ENCODE peak calls at places on chromosomes 6 and 20, in seven cellular contexts. One of them, this sample, is unnamed.

GRCh38 chr20:48400009-48400408 is 427.8 kb downstream of the PREX1 start:
- DNase-seq in body of pancreas: no peak
- DNase-seq in heart right ventricle: no peak
- DNase-seq in mesenchymal stem cell: no peak
- DNase-seq in tibial artery: no peak
- DNase-seq in A549: no peak
- DNase-seq in left ventricle myocardium inferior: no peak
- DNase-seq in this sample: no peak

GRCh38 chr20:59772931-59773913 is 160.2 kb downstream of the SYCP2 start:
- DNase-seq in body of pancreas: no peak
- DNase-seq in heart right ventricle: no peak
- DNase-seq in mesenchymal stem cell: no peak
- DNase-seq in tibial artery: peak; percentile 60
- DNase-seq in A549: no peak
- DNase-seq in left ventricle myocardium inferior: no peak
- DNase-seq in this sample: no peak

GRCh38 chr6:29680904-29681303 is at the start of gene ZFP57:
- DNase-seq in body of pancreas: no peak
- DNase-seq in heart right ventricle: no peak
- DNase-seq in mesenchymal stem cell: no peak
- DNase-seq in tibial artery: no peak
- DNase-seq in A549: no peak
- DNase-seq in left ventricle myocardium inferior: no peak
- DNase-seq in this sample: no peak

GRCh38 chr6:136788069-136788902 is 4.0 kb downstream of the MAP3K5 start:
- DNase-seq in body of pancreas: no peak
- DNase-seq in heart right ventricle: no peak
- DNase-seq in mesenchymal stem cell: peak; percentile 93
- DNase-seq in tibial artery: no peak
- DNase-seq in A549: no peak
- DNase-seq in left ventricle myocardium inferior: no peak
- DNase-seq in this sample: no peak

GRCh38 chr6:125858427-125859320 is 67.9 kb downstream of the NCOA7 start:
- DNase-seq in body of pancreas: peak; percentile 56
- DNase-seq in heart right ventricle: no peak
- DNase-seq in mesenchymal stem cell: peak; percentile 83
- DNase-seq in tibial artery: no peak
- DNase-seq in A549: peak; percentile 83
- DNase-seq in left ventricle myocardium inferior: no peak
- DNase-seq in this sample: peak; percentile 49

GRCh38 chr6:56798163-56798562 is 155.5 kb upstream of the DST start:
- DNase-seq in body of pancreas: no peak
- DNase-seq in heart right ventricle: no peak
- DNase-seq in mesenchymal stem cell: peak; percentile 95
- DNase-seq in tibial artery: no peak
- DNase-seq in A549: no peak
- DNase-seq in left ventricle myocardium inferior: no peak
- DNase-seq in this sample: no peak

GRCh38 chr20:45406260-45407066 is 1.6 kb upstream of the DBNDD2 start:
- DNase-seq in body of pancreas: peak; percentile 71
- DNase-seq in heart right ventricle: peak; percentile 91
- DNase-seq in mesenchymal stem cell: peak; percentile 36
- DNase-seq in tibial artery: peak; percentile 94
- DNase-seq in A549: peak; percentile 25
- DNase-seq in left ventricle myocardium inferior: peak; percentile 87
- DNase-seq in this sample: peak; percentile 57

GRCh38 chr6:156832166-156832743 is 55.1 kb downstream of the ARID1B start:
- DNase-seq in body of pancreas: peak; percentile 59
- DNase-seq in heart right ventricle: no peak
- DNase-seq in mesenchymal stem cell: peak; percentile 49
- DNase-seq in tibial artery: no peak
- DNase-seq in A549: peak; percentile 50
- DNase-seq in left ventricle myocardium inferior: peak; percentile 52
- DNase-seq in this sample: no peak

GRCh38 chr6:10884245-10884972 is 2.4 kb upstream of the SYCP2L start:
- DNase-seq in body of pancreas: no peak
- DNase-seq in heart right ventricle: no peak
- DNase-seq in mesenchymal stem cell: no peak
- DNase-seq in tibial artery: no peak
- DNase-seq in A549: no peak
- DNase-seq in left ventricle myocardium inferior: no peak
- DNase-seq in this sample: no peak

DNA sequence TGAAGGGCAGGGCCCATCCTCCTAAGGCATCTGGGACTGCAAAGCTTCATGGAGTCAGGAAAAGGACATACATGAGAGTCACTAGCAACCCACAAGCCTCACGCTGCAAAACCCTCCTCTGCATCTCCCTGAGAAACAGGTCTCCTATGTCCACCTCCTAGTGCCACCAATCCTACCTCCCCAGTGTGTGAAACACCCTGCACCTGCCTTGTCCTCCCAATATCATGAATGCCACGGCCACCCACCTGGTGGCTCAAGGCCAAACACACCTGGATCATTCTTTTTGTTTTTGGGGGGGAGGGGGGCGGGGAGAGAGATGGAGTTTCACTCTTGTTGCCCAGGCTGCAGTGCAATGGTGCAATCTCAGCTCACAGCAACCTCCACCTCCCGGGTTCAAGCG is 90.5 kb downstream of the ZMYND8 start:
- DNase-seq in body of pancreas: no peak
- DNase-seq in heart right ventricle: no peak
- DNase-seq in mesenchymal stem cell: no peak
- DNase-seq in tibial artery: peak; percentile 34
- DNase-seq in A549: no peak
- DNase-seq in left ventricle myocardium inferior: no peak
- DNase-seq in this sample: no peak
- H3K4me1 ChIP-seq in body of pancreas: no peaks in the 10 kb centered on the region
- H3K4me1 ChIP-seq in heart right ventricle: peaks cover 7% of the 10 kb centered on the region
- H3K4me1 ChIP-seq in mesenchymal stem cell: no peaks in the 10 kb centered on the region
- H3K4me1 ChIP-seq in tibial artery: no peaks in the 10 kb centered on the region
- H3K4me1 ChIP-seq in A549: peaks cover 6% of the 10 kb centered on the region
- H3K4me1 ChIP-seq in left ventricle myocardium inferior: peaks cover 46% of the 10 kb centered on the region
- H3K4me1 ChIP-seq in this sample: peaks cover 3% of the 10 kb centered on the region

GRCh38 chr6:26064619-26065257 is 22.5 kb upstream of the HFE start:
- DNase-seq in body of pancreas: peak; percentile 36
- DNase-seq in heart right ventricle: no peak
- DNase-seq in mesenchymal stem cell: peak; percentile 65
- DNase-seq in tibial artery: no peak
- DNase-seq in A549: peak; percentile 59
- DNase-seq in left ventricle myocardium inferior: no peak
- DNase-seq in this sample: no peak
- H3K4me3 ChIP-seq in body of pancreas: no peak overlapping the region
- H3K4me3 ChIP-seq in heart right ventricle: no peak overlapping the region
- H3K4me3 ChIP-seq in mesenchymal stem cell: no peak overlapping the region
- H3K4me3 ChIP-seq in tibial artery: no peak overlapping the region
- H3K4me3 ChIP-seq in A549: no peak overlapping the region
- H3K4me3 ChIP-seq in left ventricle myocardium inferior: no peak overlapping the region
- H3K4me3 ChIP-seq in this sample: no peak overlapping the region

DNA sequence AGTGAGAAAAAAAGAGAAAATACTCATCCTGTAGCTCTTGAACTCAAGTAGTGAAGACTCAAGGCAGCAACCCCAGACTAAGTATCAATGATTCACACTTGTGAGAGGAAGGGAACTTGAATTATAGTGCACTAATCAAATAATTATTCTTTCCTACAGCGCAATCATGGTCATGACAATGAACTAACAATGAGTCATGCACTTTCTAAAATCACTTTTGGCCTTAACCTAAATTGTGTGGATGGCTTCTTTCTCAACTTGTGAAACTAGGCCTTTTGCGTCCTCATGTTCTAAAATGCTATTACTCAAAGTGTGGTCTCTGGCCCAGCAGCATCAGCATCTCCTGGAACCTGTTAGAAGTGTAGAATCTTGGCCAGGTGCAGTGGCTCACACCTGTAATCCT is 68.6 kb upstream of the NOX3 start:
- DNase-seq in body of pancreas: no peak
- DNase-seq in heart right ventricle: no peak
- DNase-seq in mesenchymal stem cell: peak; percentile 72
- DNase-seq in tibial artery: no peak
- DNase-seq in A549: peak; percentile 25
- DNase-seq in left ventricle myocardium inferior: no peak
- DNase-seq in this sample: no peak
- H3K4me1 ChIP-seq in body of pancreas: no peaks in the 10 kb centered on the region
- H3K4me1 ChIP-seq in heart right ventricle: peaks cover 7% of the 10 kb centered on the region
- H3K4me1 ChIP-seq in mesenchymal stem cell: peaks cover 1% of the 10 kb centered on the region
- H3K4me1 ChIP-seq in tibial artery: peaks cover 3% of the 10 kb centered on the region
- H3K4me1 ChIP-seq in A549: peaks cover 9% of the 10 kb centered on the region
- H3K4me1 ChIP-seq in left ventricle myocardium inferior: peaks cover 10% of the 10 kb centered on the region
- H3K4me1 ChIP-seq in this sample: no peaks in the 10 kb centered on the region

GRCh38 chr20:4512891-4513550 is 208.7 kb upstream of the PRND start:
- DNase-seq in body of pancreas: no peak
- DNase-seq in heart right ventricle: no peak
- DNase-seq in mesenchymal stem cell: peak; percentile 82
- DNase-seq in tibial artery: no peak
- DNase-seq in A549: peak; percentile 87
- DNase-seq in left ventricle myocardium inferior: no peak
- DNase-seq in this sample: no peak

GRCh38 chr20:4509825-4510522 is 211.7 kb upstream of the PRND start:
- DNase-seq in body of pancreas: no peak
- DNase-seq in heart right ventricle: no peak
- DNase-seq in mesenchymal stem cell: no peak
- DNase-seq in tibial artery: no peak
- DNase-seq in A549: peak; percentile 12
- DNase-seq in left ventricle myocardium inferior: no peak
- DNase-seq in this sample: no peak

GRCh38 chr20:4511776-4512175 is 209.9 kb upstream of the PRND start:
- DNase-seq in body of pancreas: no peak
- DNase-seq in heart right ventricle: no peak
- DNase-seq in mesenchymal stem cell: no peak
- DNase-seq in tibial artery: no peak
- DNase-seq in A549: no peak
- DNase-seq in left ventricle myocardium inferior: no peak
- DNase-seq in this sample: no peak

GRCh38 chr20:4516851-4517250 is 204.9 kb upstream of the PRND start:
- DNase-seq in body of pancreas: no peak
- DNase-seq in heart right ventricle: no peak
- DNase-seq in mesenchymal stem cell: no peak
- DNase-seq in tibial artery: no peak
- DNase-seq in A549: no peak
- DNase-seq in left ventricle myocardium inferior: no peak
- DNase-seq in this sample: no peak

GRCh38 chr20:4513720-4514119 is 208.0 kb upstream of the PRND start:
- DNase-seq in body of pancreas: no peak
- DNase-seq in heart right ventricle: no peak
- DNase-seq in mesenchymal stem cell: no peak
- DNase-seq in tibial artery: no peak
- DNase-seq in A549: peak; percentile 63
- DNase-seq in left ventricle myocardium inferior: no peak
- DNase-seq in this sample: no peak
- H3K4me3 ChIP-seq in body of pancreas: no peak overlapping the region
- H3K4me3 ChIP-seq in heart right ventricle: no peak overlapping the region
- H3K4me3 ChIP-seq in mesenchymal stem cell: no peak overlapping the region
- H3K4me3 ChIP-seq in tibial artery: no peak overlapping the region
- H3K4me3 ChIP-seq in A549: no peak overlapping the region
- H3K4me3 ChIP-seq in left ventricle myocardium inferior: no peak overlapping the region
- H3K4me3 ChIP-seq in this sample: no peak overlapping the region

GRCh38 chr6:98633886-98634285 is 200.5 kb upstream of the POU3F2 start:
- DNase-seq in body of pancreas: no peak
- DNase-seq in heart right ventricle: no peak
- DNase-seq in mesenchymal stem cell: no peak
- DNase-seq in tibial artery: no peak
- DNase-seq in A549: no peak
- DNase-seq in left ventricle myocardium inferior: no peak
- DNase-seq in this sample: no peak
- H3K4me1 ChIP-seq in body of pancreas: no peaks in the 10 kb centered on the region
- H3K4me1 ChIP-seq in heart right ventricle: no peaks in the 10 kb centered on the region
- H3K4me1 ChIP-seq in mesenchymal stem cell: no peaks in the 10 kb centered on the region
- H3K4me1 ChIP-seq in tibial artery: no peaks in the 10 kb centered on the region
- H3K4me1 ChIP-seq in A549: no peaks in the 10 kb centered on the region
- H3K4me1 ChIP-seq in left ventricle myocardium inferior: no peaks in the 10 kb centered on the region
- H3K4me1 ChIP-seq in this sample: no peaks in the 10 kb centered on the region

DNA sequence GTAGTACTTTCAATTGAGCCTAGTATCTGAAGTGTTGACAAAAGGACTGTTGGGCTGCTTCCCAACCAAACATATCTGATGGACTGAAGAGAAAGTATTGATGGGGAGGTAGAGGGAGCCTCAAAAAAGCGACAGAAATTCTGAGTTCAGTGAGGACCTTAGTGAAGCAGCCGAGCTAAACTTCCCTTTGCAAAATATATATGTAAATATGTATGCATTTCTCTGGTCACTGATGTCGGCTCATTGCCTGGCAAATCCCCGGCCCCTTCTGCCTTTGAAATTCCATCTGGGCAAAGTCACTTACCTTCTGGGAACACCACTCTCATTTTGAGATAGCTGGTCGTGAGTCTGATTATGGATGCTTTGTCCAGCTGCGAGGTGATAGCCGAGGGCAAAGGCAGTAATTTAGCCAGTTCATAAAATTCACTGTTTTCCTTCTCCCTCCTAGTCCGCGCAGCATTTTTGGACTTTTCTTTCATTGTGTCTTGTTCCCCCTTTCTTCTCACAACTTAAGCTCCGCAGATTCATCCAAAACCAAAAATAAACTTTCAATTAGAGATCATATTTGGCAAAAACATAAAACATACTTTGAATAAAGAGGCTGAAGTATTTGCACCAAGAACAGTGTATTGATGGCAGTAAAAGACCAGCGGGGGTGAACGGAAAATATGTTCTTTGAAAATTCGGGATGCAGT is 1.6 kb downstream of the SIM1 start:
- DNase-seq in body of pancreas: no peak
- DNase-seq in heart right ventricle: no peak
- DNase-seq in mesenchymal stem cell: no peak
- DNase-seq in tibial artery: no peak
- DNase-seq in A549: no peak
- DNase-seq in left ventricle myocardium inferior: no peak
- DNase-seq in this sample: no peak
- H3K4me3 ChIP-seq in body of pancreas: no peak overlapping the region
- H3K4me3 ChIP-seq in heart right ventricle: no peak overlapping the region
- H3K4me3 ChIP-seq in mesenchymal stem cell: peak overlapping the region; percentile 91
- H3K4me3 ChIP-seq in tibial artery: no peak overlapping the region
- H3K4me3 ChIP-seq in A549: no peak overlapping the region
- H3K4me3 ChIP-seq in left ventricle myocardium inferior: no peak overlapping the region
- H3K4me3 ChIP-seq in this sample: no peak overlapping the region

GRCh38 chr20:41155267-41155666 is 17.9 kb downstream of the PLCG1 start:
- DNase-seq in body of pancreas: no peak
- DNase-seq in heart right ventricle: no peak
- DNase-seq in mesenchymal stem cell: no peak
- DNase-seq in tibial artery: no peak
- DNase-seq in A549: no peak
- DNase-seq in left ventricle myocardium inferior: no peak
- DNase-seq in this sample: no peak
- H3K4me1 ChIP-seq in body of pancreas: peaks cover 7% of the 10 kb centered on the region
- H3K4me1 ChIP-seq in heart right ventricle: peaks cover 100% of the 10 kb centered on the region
- H3K4me1 ChIP-seq in mesenchymal stem cell: peaks cover 27% of the 10 kb centered on the region
- H3K4me1 ChIP-seq in tibial artery: peaks cover 74% of the 10 kb centered on the region
- H3K4me1 ChIP-seq in A549: no peaks in the 10 kb centered on the region
- H3K4me1 ChIP-seq in left ventricle myocardium inferior: peaks cover 100% of the 10 kb centered on the region
- H3K4me1 ChIP-seq in this sample: peaks cover 55% of the 10 kb centered on the region

GRCh38 chr6:106518748-106519147 is 110.5 kb downstream of the RTN4IP1 start:
- DNase-seq in body of pancreas: no peak
- DNase-seq in heart right ventricle: no peak
- DNase-seq in mesenchymal stem cell: no peak
- DNase-seq in tibial artery: no peak
- DNase-seq in A549: no peak
- DNase-seq in left ventricle myocardium inferior: no peak
- DNase-seq in this sample: no peak
- H3K4me3 ChIP-seq in body of pancreas: no peak overlapping the region
- H3K4me3 ChIP-seq in heart right ventricle: no peak overlapping the region
- H3K4me3 ChIP-seq in mesenchymal stem cell: peak overlapping the region; percentile 64
- H3K4me3 ChIP-seq in tibial artery: no peak overlapping the region
- H3K4me3 ChIP-seq in A549: no peak overlapping the region
- H3K4me3 ChIP-seq in left ventricle myocardium inferior: no peak overlapping the region
- H3K4me3 ChIP-seq in this sample: no peak overlapping the region

This sample was measured in lung.